ENCODE peak calls at places on chromosomes 13 and 19, in eight cellular contexts. I, G, L, V, W, U, A and Z are unnamed samples.

GRCh38 chr19:32570081-32570785 is 10.8 kb upstream of the PDCD5 start:
- DNase-seq in I (peak), G (peak), L (peak), V (peak), W (peak), U (peak), A (no peak), Z (peak)

GRCh38 chr19:53853707-53854106 is 14.0 kb upstream of the MYADM start:
- DNase-seq in I (no peak), G (no peak), L (no peak), V (no peak), W (no peak), U (no peak), A (no peak), Z (no peak)

GRCh38 chr13:70353096-70353495 is 244.8 kb upstream of the KLHL1 start:
- DNase-seq in I (no peak), G (no peak), L (peak), V (no peak), W (no peak), U (no peak), A (no peak), Z (no peak)

GRCh38 chr13:26965058-26965380 is 204.4 kb upstream of the GPR12 start:
- DNase-seq in I (no peak), G (no peak), L (no peak), V (no peak), W (no peak), U (peak), A (no peak), Z (no peak)

GRCh38 chr13:40635315-40635995 is 31.0 kb downstream of the FOXO1 start:
- DNase-seq in I (no peak), G (no peak), L (no peak), V (no peak), W (no peak), U (no peak), A (no peak), Z (no peak)

GRCh38 chr19:58350001-58350801 is 3.1 kb downstream of the A1BG start:
- DNase-seq in I (no peak), G (no peak), L (peak), V (no peak), W (no peak), U (no peak), A (no peak), Z (no peak)

GRCh38 chr13:114202581-114202980 is 23.5 kb downstream of the CFAP97D2 start:
- DNase-seq in I (no peak), G (no peak), L (no peak), V (no peak), W (no peak), U (no peak), A (no peak), Z (no peak)

GRCh38 chr13:33640832-33641231 is 177.1 kb upstream of the RFC3 start:
- DNase-seq in I (no peak), G (no peak), L (peak), V (no peak), W (no peak), U (no peak), A (no peak), Z (no peak)

GRCh38 chr19:4361152-4362037 is 18.0 kb downstream of the MPND start:
- DNase-seq in I (no peak), G (no peak), L (peak), V (no peak), W (peak), U (peak), A (no peak), Z (no peak)

GRCh38 chr13:19993024-19993423 is 34.5 kb downstream of the ZMYM2 start:
- DNase-seq in I (no peak), G (no peak), L (no peak), V (no peak), W (no peak), U (no peak), A (no peak), Z (no peak)

GRCh38 chr19:14089662-14090508 is 666 bp downstream of the SAMD1 start:
- DNase-seq in I (no peak), G (no peak), L (peak), V (no peak), W (peak), U (peak), A (no peak), Z (no peak)

GRCh38 chr19:51712461-51713081 is 11.2 kb downstream of the HAS1 start:
- DNase-seq in I (no peak), G (no peak), L (peak), V (no peak), W (peak), U (no peak), A (no peak), Z (no peak)

GRCh38 chr19:676343-677105 is at the start of gene FSTL3:
- DNase-seq in I (peak), G (no peak), L (no peak), V (no peak), W (peak), U (peak), A (no peak), Z (no peak)

GRCh38 chr19:34316247-34316646 is 48.7 kb upstream of the GPI start:
- DNase-seq in I (no peak), G (no peak), L (no peak), V (no peak), W (no peak), U (no peak), A (no peak), Z (no peak)

GRCh38 chr19:40150170-40150569 is 41.1 kb upstream of the MAP3K10 start:
- DNase-seq in I (no peak), G (no peak), L (peak), V (no peak), W (no peak), U (no peak), A (no peak), Z (no peak)

GRCh38 chr19:35977446-35978222 is 17.4 kb upstream of the SDHAF1 start:
- DNase-seq in I (no peak), G (no peak), L (no peak), V (no peak), W (no peak), U (no peak), A (no peak), Z (no peak)
- TF ChIP-seq CTCF in I (no peak), G (no peak), L (peak), V (no peak), W (peak), U (no peak), A (no peak), Z (no peak)

GRCh38 chr19:55638864-55639359 is 1.9 kb upstream of the ZNF580 start:
- DNase-seq in I (no peak), G (no peak), L (peak), V (no peak), W (no peak), U (peak), A (no peak), Z (no peak)
- H3K4me3 ChIP-seq in I (no peak), G (no peak), L (no peak), V (no peak), W (no peak), U (no peak), A (no peak), Z (no peak)

DNA sequence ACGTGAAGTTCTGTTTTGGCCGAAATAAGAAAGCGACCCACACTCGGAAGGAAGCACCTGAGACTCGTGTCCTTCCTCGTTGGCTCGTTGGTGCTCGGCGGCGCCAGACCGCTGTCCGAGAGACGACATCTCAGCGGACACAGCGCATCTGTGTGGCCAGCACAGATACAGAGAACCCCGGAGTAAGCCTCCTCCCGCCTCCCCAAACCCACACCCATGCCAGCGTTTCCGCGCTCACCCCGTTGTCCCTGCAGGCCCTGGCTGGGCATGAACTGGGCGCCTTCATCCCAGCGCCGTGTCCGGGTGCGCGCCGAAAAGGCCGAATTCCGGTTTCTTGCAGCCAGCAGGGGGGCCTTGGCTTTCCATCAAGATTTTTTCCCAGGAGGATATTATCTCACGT is 127.6 kb downstream of the SOX1 start:
- DNase-seq in I (no peak), G (no peak), L (no peak), V (no peak), W (no peak), U (no peak), A (no peak), Z (no peak)
- TF ChIP-seq CTCF in I (no peak), G (no peak), L (no peak), V (no peak), W (no peak), U (no peak), A (no peak), Z (no peak)

GRCh38 chr19:47750752-47751151 is 5.4 kb downstream of the NOP53 start:
- DNase-seq in I (no peak), G (no peak), L (no peak), V (no peak), W (no peak), U (no peak), A (no peak), Z (no peak)
- H3K4me3 ChIP-seq in I (no peak), G (no peak), L (no peak), V (no peak), W (no peak), U (no peak), A (no peak), Z (no peak)

GRCh38 chr19:18339703-18340102 is 695 bp upstream of the PGPEP1 start:
- DNase-seq in I (no peak), G (no peak), L (peak), V (no peak), W (no peak), U (no peak), A (no peak), Z (no peak)

GRCh38 chr19:18338471-18339001 is 1.9 kb upstream of the PGPEP1 start:
- DNase-seq in I (no peak), G (no peak), L (no peak), V (no peak), W (no peak), U (no peak), A (no peak), Z (no peak)

GRCh38 chr19:18342090-18342632 is 1.8 kb downstream of the PGPEP1 start:
- DNase-seq in I (no peak), G (no peak), L (no peak), V (no peak), W (no peak), U (no peak), A (no peak), Z (no peak)

GRCh38 chr19:18340237-18340989 is at the start of gene PGPEP1:
- DNase-seq in I (peak), G (no peak), L (peak), V (no peak), W (peak), U (peak), A (peak), Z (no peak)

GRCh38 chr19:18340990-18341868 is 831 bp downstream of the PGPEP1 start:
- DNase-seq in I (peak), G (peak), L (peak), V (no peak), W (peak), U (peak), A (peak), Z (no peak)
- TF ChIP-seq CTCF in I (no peak), G (no peak), L (no peak), V (peak), W (no peak), U (no peak), A (no peak), Z (no peak)

GRCh38 chr13:107788464-107789165 is 426.7 kb downstream of the LIG4 start:
- DNase-seq in I (no peak), G (no peak), L (no peak), V (no peak), W (no peak), U (no peak), A (no peak), Z (no peak)
- H3K4me3 ChIP-seq in I (no peak), G (no peak), L (no peak), V (no peak), W (no peak), U (no peak), A (no peak), Z (no peak)

GRCh38 chr13:46339035-46339666 is 47.9 kb downstream of the RUBCNL start:
- DNase-seq in I (no peak), G (no peak), L (peak), V (no peak), W (peak), U (no peak), A (no peak), Z (peak)
- TF ChIP-seq CTCF in I (no peak), G (no peak), L (peak), V (no peak), W (peak), U (no peak), A (no peak), Z (peak)